ENCODE peak calls at places on chromosome X, in six cellular contexts. U is mesenchymal stem cell, N is IMR-90, Z is H9, B is neuronal stem cell, R is H1. W is an unnamed sample.

GRCh38 chrX:120310861-120311631 is at the start of gene TMEM255A:
- DNase-seq in U (no peak), N (no peak), Z (peak; percentile 61), B (peak; percentile 18), R (no peak), W (peak; percentile 7)

GRCh38 chrX:116204947-116205346 is 34.4 kb downstream of the AGTR2 start:
- DNase-seq in U (peak; percentile 9), N (no peak), Z (no peak), B (peak; percentile 5), R (no peak), W (no peak)

GRCh38 chrX:47573334-47574095 is 8.7 kb upstream of the TIMP1 start:
- DNase-seq in U (peak; percentile 43), N (peak; percentile 73), Z (peak; percentile 87), B (peak; percentile 54), R (no peak), W (no peak)

GRCh38 chrX:103538728-103539127 is 19.4 kb upstream of the RAB40A start:
- DNase-seq in U (no peak), N (peak; percentile 21), Z (no peak), B (no peak), R (no peak), W (peak; percentile 94)

GRCh38 chrX:129522184-129523059 is 868 bp downstream of the SMARCA1 start:
- DNase-seq in U (peak; percentile 81), N (peak; percentile 54), Z (peak; percentile 67), B (peak; percentile 31), R (no peak), W (peak; percentile 3)

GRCh38 chrX:2935364-2935748 is 6.2 kb upstream of the ARSD start:
- DNase-seq in U (peak; percentile 37), N (no peak), Z (no peak), B (no peak), R (no peak), W (no peak)

GRCh38 chrX:10014462-10015373 is 47.6 kb downstream of the CLDN34 start:
- DNase-seq in U (peak; percentile 88), N (peak; percentile 84), Z (peak; percentile 82), B (peak; percentile 76), R (peak; percentile 38), W (peak; percentile 83)

GRCh38 chrX:8731579-8732395 is at the start of gene ANOS1:
- DNase-seq in U (peak; percentile 22), N (no peak), Z (peak; percentile 80), B (peak; percentile 61), R (no peak), W (no peak)

GRCh38 chrX:34918091-34918736 is 24.4 kb upstream of the FAM47B start:
- DNase-seq in U (peak; percentile 65), N (peak; percentile 66), Z (no peak), B (no peak), R (no peak), W (peak; percentile 73)

GRCh38 chrX:21412883-21413282 is 38.7 kb downstream of the CNKSR2 start:
- DNase-seq in U (peak; percentile 26), N (peak; percentile 56), Z (no peak), B (no peak), R (no peak), W (peak; percentile 80)

GRCh38 chrX:131262200-131262599 is 26.9 kb downstream of the IGSF1 start:
- DNase-seq in U (no peak), N (no peak), Z (no peak), B (no peak), R (no peak), W (no peak)

GRCh38 chrX:63128509-63128908 is 222.6 kb downstream of the SPIN4 start:
- DNase-seq in U (no peak), N (peak; percentile 9), Z (no peak), B (no peak), R (no peak), W (peak; percentile 50)

GRCh38 chrX:72245461-72246089 is 6.7 kb upstream of the ERCC6L start:
- DNase-seq in U (peak; percentile 51), N (peak; percentile 61), Z (peak; percentile 54), B (no peak), R (no peak), W (peak; percentile 45)

GRCh38 chrX:1455948-1456280 is 3.2 kb upstream of the ASMTL start:
- DNase-seq in U (no peak), N (no peak), Z (peak; percentile 12), B (no peak), R (no peak), W (no peak)

GRCh38 chrX:18895157-18895952 is 88.6 kb downstream of the PHKA2 start:
- DNase-seq in U (no peak), N (peak; percentile 37), Z (peak; percentile 24), B (no peak), R (no peak), W (peak; percentile 56)

GRCh38 chrX:151801980-151802379 is 67.4 kb downstream of the CNGA2 start:
- DNase-seq in U (no peak), N (no peak), Z (no peak), B (no peak), R (no peak), W (no peak)

GRCh38 chrX:119236599-119237525 is 777 bp downstream of the PGRMC1 start:
- DNase-seq in U (peak; percentile 71), N (peak; percentile 74), Z (no peak), B (no peak), R (no peak), W (no peak)

GRCh38 chrX:129523076-129524055 is at the start of gene SMARCA1:
- DNase-seq in U (peak; percentile 79), N (peak; percentile 63), Z (peak; percentile 63), B (peak; percentile 46), R (no peak), W (peak; percentile 23)

GRCh38 chrX:15143050-15143824 is 126.6 kb downstream of the ASB9 start:
- DNase-seq in U (peak; percentile 22), N (peak; percentile 45), Z (peak; percentile 37), B (peak; percentile 14), R (no peak), W (peak; percentile 70)

GRCh38 chrX:50779694-50780093 is 34.3 kb downstream of the SHROOM4 start:
- DNase-seq in U (no peak), N (no peak), Z (no peak), B (no peak), R (no peak), W (no peak)

GRCh38 chrX:101750744-101751143 is 91.1 kb upstream of the ARMCX2 start:
- DNase-seq in U (no peak), N (no peak), Z (no peak), B (no peak), R (no peak), W (no peak)

GRCh38 chrX:6574762-6575161 is 39.8 kb upstream of the VCX3A start:
- DNase-seq in U (no peak), N (no peak), Z (peak; percentile 33), B (no peak), R (peak; percentile 3), W (no peak)

GRCh38 chrX:135302269-135302873 is 6.9 kb upstream of the ETDC start:
- DNase-seq in U (no peak), N (no peak), Z (no peak), B (no peak), R (no peak), W (no peak)

DNA sequence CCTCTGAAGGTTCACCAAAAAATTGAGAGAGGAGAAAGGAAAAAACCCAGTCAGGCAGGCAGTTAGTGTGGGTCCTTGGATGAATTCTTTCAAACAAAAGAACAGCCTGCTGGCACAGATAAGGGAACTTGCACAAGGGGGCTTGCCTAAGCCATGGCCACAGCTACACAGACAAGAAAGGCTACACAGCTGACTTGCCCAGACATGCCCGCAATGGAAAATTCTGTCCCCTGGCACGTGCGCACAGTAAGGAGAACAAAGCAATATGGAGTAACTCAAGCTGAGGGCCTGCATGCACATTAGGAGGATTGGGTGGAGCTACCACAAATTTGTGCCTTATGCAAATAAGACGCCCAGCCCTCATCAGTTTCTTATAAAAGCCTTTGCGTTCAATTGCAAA is 512.5 kb upstream of the HTR2C start:
- DNase-seq in U (no peak), N (no peak), Z (peak; percentile 56), B (no peak), R (no peak), W (no peak)
- H2AFZ ChIP-seq in U (no peak overlapping the region), N (no peak overlapping the region), Z (no peak overlapping the region), B (no peak overlapping the region), R (no peak overlapping the region), W (no peak overlapping the region)

GRCh38 chrX:26909728-26910127 is 553.4 kb downstream of the PPP4R3C start:
- DNase-seq in U (no peak), N (no peak), Z (no peak), B (no peak), R (no peak), W (no peak)
- H3K4ac ChIP-seq in U (no peak overlapping the region), N (no peak overlapping the region), Z (no peak overlapping the region), B (no peak overlapping the region), R (no peak overlapping the region), W (no peak overlapping the region)

DNA sequence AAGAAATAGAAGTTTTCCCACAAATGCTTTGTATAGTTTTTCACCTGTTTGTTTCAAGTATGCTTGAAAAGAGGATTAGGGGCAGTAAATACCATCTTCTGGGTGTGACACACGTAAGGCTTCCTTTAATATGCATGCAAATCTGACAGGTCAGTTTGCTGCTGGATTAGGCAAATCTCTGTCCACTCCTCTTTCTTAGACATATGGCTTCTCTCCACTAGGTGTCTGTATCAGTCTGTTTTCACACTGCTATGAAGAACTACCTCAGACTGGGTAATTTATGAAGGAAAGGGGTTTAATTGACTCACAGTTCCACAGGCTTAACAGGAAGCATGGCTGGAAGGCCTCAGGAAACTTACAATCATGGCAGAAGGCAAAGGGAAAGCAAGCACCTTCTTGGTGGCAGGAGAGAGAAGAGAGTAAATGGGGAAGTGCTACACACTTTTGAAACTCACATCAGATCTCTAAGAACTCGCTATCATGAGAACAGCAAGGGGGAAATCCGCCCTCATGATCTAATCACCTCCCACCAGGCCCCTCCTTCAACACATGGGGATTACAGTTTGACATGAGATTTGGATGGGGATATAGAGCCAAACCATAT is 66.9 kb downstream of the TAB3 start:
- DNase-seq in U (no peak), N (no peak), Z (no peak), B (no peak), R (no peak), W (no peak)
- H2AFZ ChIP-seq in U (no peak overlapping the region), N (no peak overlapping the region), Z (no peak overlapping the region), B (no peak overlapping the region), R (no peak overlapping the region), W (no peak overlapping the region)

GRCh38 chrX:137574784-137575298 is 8.9 kb downstream of the ZIC3 start:
- DNase-seq in U (no peak), N (no peak), Z (peak; percentile 77), B (no peak), R (no peak), W (no peak)
- H3K4ac ChIP-seq in U (no peak overlapping the region), N (no peak overlapping the region), Z (no peak overlapping the region), B (no peak overlapping the region), R (peak overlapping the region; percentile 78), W (no peak overlapping the region)

DNA sequence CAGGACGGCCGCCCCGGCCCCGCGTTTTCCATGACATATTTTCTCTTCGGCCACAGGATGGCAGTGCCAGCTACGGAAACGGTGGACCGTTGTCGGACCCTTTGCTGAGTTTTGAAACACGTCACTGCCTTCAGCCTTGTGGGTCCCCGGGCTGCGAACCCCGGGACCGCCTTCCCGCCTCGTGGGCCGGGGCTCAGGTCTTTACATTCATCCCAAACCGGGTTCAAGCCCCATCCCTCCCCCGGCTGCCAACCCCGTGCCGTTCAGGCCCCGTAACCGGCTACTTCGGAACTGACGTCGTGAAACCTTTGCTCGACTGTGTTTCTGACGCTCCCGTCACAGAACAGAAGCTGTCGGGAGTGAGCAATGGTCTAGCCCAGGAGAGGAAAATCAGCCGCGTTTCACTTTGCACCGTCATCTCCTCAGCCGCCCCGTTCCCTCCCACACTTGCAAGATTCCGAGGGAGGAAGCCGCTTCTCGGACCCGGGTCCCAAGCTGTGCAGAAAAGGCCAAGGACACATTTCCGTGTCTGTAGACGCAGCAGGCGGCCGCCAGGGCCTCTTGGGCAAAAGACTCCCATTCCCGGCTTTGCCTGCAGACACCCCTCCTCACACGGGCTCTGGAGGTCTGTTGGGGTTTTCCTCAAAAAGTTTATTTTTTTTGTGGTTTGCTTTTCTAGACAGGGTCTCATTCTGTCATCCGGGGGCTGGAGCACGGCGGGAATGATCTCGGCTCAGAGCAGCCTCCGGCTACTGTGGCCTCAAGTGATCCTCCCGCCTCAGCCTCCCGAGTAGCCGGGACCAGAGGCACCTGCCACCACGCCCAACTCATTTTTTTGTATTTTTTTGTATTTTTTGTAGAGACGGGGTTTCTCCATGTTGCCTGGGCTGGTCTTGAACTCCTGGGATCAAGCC is 41.4 kb upstream of the PPP2R3B start:
- DNase-seq in U (peak; percentile 5), N (no peak), Z (peak; percentile 71), B (peak; percentile 50), R (peak; percentile 54), W (no peak)
- H2AFZ ChIP-seq in U (peak overlapping the region; percentile 42), N (peak overlapping the region; percentile 67), Z (no peak overlapping the region), B (peak overlapping the region; percentile 87), R (peak overlapping the region; percentile 62), W (peak overlapping the region; percentile 4)

W was measured in trophoblast cell.